ENCODE peak calls at places on chromosomes 13 and 19, in four cellular contexts. U is GM03348, F is GDM1, R is Peyer's patch. J is an unnamed sample.

GRCh38 chr19:10112895-10113591 is 1.6 kb downstream of the P2RY11 start:
- DNase-seq in U (peak; percentile 64), F (no peak), R (peak; percentile 76), J (peak; percentile 44)

GRCh38 chr19:1395194-1396018 is 5.9 kb downstream of the GAMT start:
- DNase-seq in U (no peak), F (no peak), R (no peak), J (no peak)

GRCh38 chr19:46629546-46630025 is 4.7 kb upstream of the PTGIR start:
- DNase-seq in U (no peak), F (peak; percentile 72), R (no peak), J (no peak)

GRCh38 chr19:35533822-35534521 is 716 bp downstream of the GAPDHS start:
- DNase-seq in U (no peak), F (peak; percentile 53), R (no peak), J (no peak)

GRCh38 chr19:32896516-32897214 is 27.1 kb upstream of the SLC7A9 start:
- DNase-seq in U (no peak), F (no peak), R (no peak), J (no peak)

GRCh38 chr19:30512748-30513389 is 140.7 kb downstream of the ZNF536 start:
- DNase-seq in U (peak; percentile 18), F (no peak), R (no peak), J (no peak)

GRCh38 chr19:12864721-12865715 is 16.2 kb downstream of the DNASE2 start:
- DNase-seq in U (no peak), F (no peak), R (no peak), J (no peak)

GRCh38 chr13:85486663-85487062 is 312.6 kb downstream of the SLITRK6 start:
- DNase-seq in U (no peak), F (no peak), R (no peak), J (no peak)

GRCh38 chr13:91946498-91947070 is 548.2 kb downstream of the GPC5 start:
- DNase-seq in U (no peak), F (peak; percentile 24), R (no peak), J (no peak)

GRCh38 chr19:51598159-51598915 is 27.3 kb downstream of the ZNF175 start:
- DNase-seq in U (no peak), F (no peak), R (no peak), J (no peak)

GRCh38 chr13:41678320-41678719 is 221.0 kb downstream of the RGCC start:
- DNase-seq in U (peak; percentile 48), F (no peak), R (no peak), J (no peak)

GRCh38 chr13:28531195-28531955 is 36.4 kb upstream of the FLT1 start:
- DNase-seq in U (peak; percentile 72), F (no peak), R (peak; percentile 55), J (no peak)

GRCh38 chr13:110415669-110416068 is 108.6 kb downstream of the COL4A2 start:
- DNase-seq in U (no peak), F (no peak), R (no peak), J (no peak)

GRCh38 chr13:112759834-112760233 is 70.0 kb downstream of the ATP11A start:
- DNase-seq in U (no peak), F (no peak), R (no peak), J (no peak)

GRCh38 chr13:21736926-21737325 is 66.1 kb downstream of the FGF9 start:
- DNase-seq in U (no peak), F (no peak), R (no peak), J (no peak)

GRCh38 chr13:101092985-101093384 is 323.3 kb downstream of the NALCN start:
- DNase-seq in U (peak; percentile 3), F (no peak), R (no peak), J (no peak)

GRCh38 chr19:40365613-40366401 is 17.3 kb downstream of the PLD3 start:
- DNase-seq in U (peak; percentile 90), F (no peak), R (peak; percentile 72), J (no peak)

GRCh38 chr13:98172570-98173405 is 4.3 kb downstream of the RNF113B start:
- DNase-seq in U (no peak), F (no peak), R (no peak), J (no peak)

GRCh38 chr19:17865364-17866311 is 5.9 kb downstream of the RPL18A start:
- DNase-seq in U (no peak), F (no peak), R (peak; percentile 76), J (no peak)

GRCh38 chr19:45075215-45076028 is 856 bp downstream of the ZNF296 start:
- DNase-seq in U (peak; percentile 53), F (peak; percentile 81), R (peak; percentile 91), J (peak; percentile 87)

GRCh38 chr19:13784731-13785452 is 10.4 kb upstream of the ZSWIM4 start:
- DNase-seq in U (peak; percentile 86), F (peak; percentile 58), R (peak; percentile 83), J (no peak)

GRCh38 chr13:52779028-52779612 is 39.5 kb upstream of the CNMD start:
- DNase-seq in U (no peak), F (no peak), R (no peak), J (no peak)

J was measured in GM12864.